ENCODE peak calls at places on chromosomes 3 and 15, in six cellular contexts. T, S, Z, M, W and D are unnamed samples.

GRCh38 chr3:5188419-5189405 is 1.2 kb downstream of the EDEM1 start:
- DNase-seq in T (peak; percentile 79), S (peak; percentile 41), Z (no peak), M (peak; percentile 73), W (no peak), D (peak; percentile 69)

GRCh38 chr3:45367451-45367850 is 20.9 kb upstream of the LARS2 start:
- DNase-seq in T (no peak), S (no peak), Z (no peak), M (no peak), W (peak; percentile 59), D (no peak)

GRCh38 chr15:60809375-60809774 is 330.4 kb upstream of the ICE2 start:
- DNase-seq in T (no peak), S (no peak), Z (no peak), M (no peak), W (no peak), D (no peak)

GRCh38 chr15:63474810-63475316 is 29.5 kb upstream of the USP3 start:
- DNase-seq in T (no peak), S (peak; percentile 46), Z (no peak), M (no peak), W (no peak), D (peak; percentile 98)

GRCh38 chr3:71050133-71050520 is 533.4 kb downstream of the FOXP1 start:
- DNase-seq in T (no peak), S (no peak), Z (no peak), M (no peak), W (peak; percentile 84), D (no peak)

GRCh38 chr3:66577804-66578203 is 77.0 kb upstream of the LRIG1 start:
- DNase-seq in T (no peak), S (no peak), Z (no peak), M (no peak), W (no peak), D (no peak)

GRCh38 chr15:39638041-39638440 is 57.2 kb downstream of the THBS1 start:
- DNase-seq in T (no peak), S (no peak), Z (no peak), M (no peak), W (no peak), D (no peak)

GRCh38 chr3:23739536-23739935 is 66.2 kb upstream of the UBE2E1 start:
- DNase-seq in T (no peak), S (no peak), Z (no peak), M (peak; percentile 39), W (peak; percentile 43), D (no peak)

GRCh38 chr3:194125474-194125873 is 10.5 kb upstream of the HES1 start:
- DNase-seq in T (no peak), S (no peak), Z (no peak), M (no peak), W (no peak), D (no peak)

GRCh38 chr15:87349181-87349580 is 907.4 kb downstream of the NTRK3 start:
- DNase-seq in T (no peak), S (no peak), Z (no peak), M (no peak), W (peak; percentile 53), D (no peak)

GRCh38 chr15:59315914-59316428 is 56.7 kb downstream of the MYO1E start:
- DNase-seq in T (no peak), S (no peak), Z (no peak), M (no peak), W (no peak), D (peak; percentile 40)

GRCh38 chr3:58588030-58588614 is 10.9 kb upstream of the FAM107A start:
- DNase-seq in T (no peak), S (no peak), Z (no peak), M (no peak), W (no peak), D (peak; percentile 5)

GRCh38 chr3:106172780-106173179 is 304.0 kb upstream of the CBLB start:
- DNase-seq in T (no peak), S (no peak), Z (no peak), M (no peak), W (no peak), D (peak; percentile 58)

DNA sequence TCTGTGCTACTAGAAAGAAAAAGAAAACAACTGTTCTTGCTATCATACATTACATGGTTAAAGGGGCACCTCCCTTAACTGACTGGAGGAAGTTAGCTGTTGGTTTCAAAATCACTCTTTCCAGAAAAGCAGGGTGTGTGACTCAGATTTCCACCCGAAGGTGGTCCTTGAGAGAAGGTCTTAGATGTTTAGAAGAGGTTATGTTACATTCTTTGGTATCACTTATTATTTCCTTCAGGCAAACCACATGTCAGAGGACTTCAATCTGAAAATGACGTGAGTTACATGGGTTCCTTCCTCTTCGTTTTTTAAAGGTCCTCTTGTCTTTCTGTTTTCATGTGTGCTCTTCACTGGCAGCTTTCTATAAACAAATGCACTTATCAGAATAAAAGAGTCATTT is 307.9 kb upstream of the CBLB start:
- DNase-seq in T (no peak), S (no peak), Z (no peak), M (peak; percentile 26), W (no peak), D (peak; percentile 93)
- TF ChIP-seq CTCF in T (no peak), S (no peak), Z (no peak), M (no peak), W (no peak), D (no peak)

GRCh38 chr3:128054363-128054762 is 2.1 kb downstream of the SEC61A1 start:
- DNase-seq in T (no peak), S (peak; percentile 40), Z (no peak), M (no peak), W (peak; percentile 45), D (no peak)
- H3K4me3 ChIP-seq in T (peak overlapping the region; percentile 92), S (no peak overlapping the region), Z (no peak overlapping the region), M (peak overlapping the region; percentile 89), W (peak overlapping the region; percentile 77), D (peak overlapping the region; percentile 81)

DNA sequence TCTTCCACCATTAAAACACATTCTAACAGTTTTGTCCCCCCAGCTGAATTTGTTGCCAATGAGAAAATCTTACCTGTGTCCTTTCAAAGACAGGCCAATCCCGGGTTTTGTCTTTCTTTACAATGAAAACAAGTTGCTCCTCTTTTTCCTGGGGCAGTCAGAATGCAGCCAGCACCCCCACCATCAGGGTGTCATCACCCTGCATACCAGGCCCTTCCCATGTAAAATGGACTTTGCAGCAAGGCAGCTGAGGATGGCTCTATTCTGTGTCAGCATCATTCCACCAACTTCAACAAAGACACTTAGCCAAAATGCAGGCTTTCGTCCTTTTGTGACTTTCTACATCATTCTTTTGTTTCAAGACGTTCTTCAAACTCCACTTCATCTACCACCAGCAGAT is 490.9 kb downstream of the OCA2 start:
- DNase-seq in T (no peak), S (no peak), Z (no peak), M (no peak), W (no peak), D (no peak)
- TF ChIP-seq CTCF in T (no peak), S (no peak), Z (no peak), M (no peak), W (no peak), D (no peak)

DNA sequence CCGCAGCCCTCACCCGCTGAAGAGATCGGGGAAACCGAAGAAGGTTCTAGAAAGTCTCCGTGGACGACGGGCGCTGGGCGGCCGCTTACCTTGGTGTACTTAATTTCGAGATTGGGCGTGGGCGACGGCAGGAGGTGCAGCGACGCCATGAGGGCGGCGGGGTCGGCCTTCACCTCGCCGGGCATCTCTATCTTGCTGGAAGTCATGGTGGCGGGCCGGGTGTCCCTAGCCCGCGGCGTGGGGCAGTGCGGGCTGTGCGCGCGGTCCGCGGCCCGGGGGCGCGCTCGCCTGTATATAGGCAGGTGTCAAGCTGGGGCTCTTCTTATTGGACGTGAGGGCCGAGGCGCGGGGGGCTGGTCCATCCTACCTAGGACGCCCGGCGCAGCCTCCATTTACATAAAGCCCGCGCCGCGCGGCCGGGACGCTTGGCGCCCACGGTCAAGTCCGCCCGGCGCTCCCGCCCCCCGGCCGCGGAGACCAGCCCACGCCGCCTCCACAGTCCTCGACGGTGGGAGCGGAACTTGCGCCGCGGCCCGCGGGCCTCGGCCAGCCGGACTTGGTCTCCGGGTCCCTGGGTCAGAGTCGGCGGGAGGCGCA is at the start of gene ALDH1A2:
- DNase-seq in T (peak; percentile 76), S (peak; percentile 28), Z (peak; percentile 89), M (no peak), W (no peak), D (no peak)
- H3K4me3 ChIP-seq in T (peak within 1 kb of the TSS; percentile 53), S (peak within 1 kb of the TSS; percentile 36), Z (peak within 1 kb of the TSS; percentile 33), M (peak within 1 kb of the TSS; percentile 45), W (peak within 1 kb of the TSS; percentile 42), D (no peak within 1 kb of the TSS)

DNA sequence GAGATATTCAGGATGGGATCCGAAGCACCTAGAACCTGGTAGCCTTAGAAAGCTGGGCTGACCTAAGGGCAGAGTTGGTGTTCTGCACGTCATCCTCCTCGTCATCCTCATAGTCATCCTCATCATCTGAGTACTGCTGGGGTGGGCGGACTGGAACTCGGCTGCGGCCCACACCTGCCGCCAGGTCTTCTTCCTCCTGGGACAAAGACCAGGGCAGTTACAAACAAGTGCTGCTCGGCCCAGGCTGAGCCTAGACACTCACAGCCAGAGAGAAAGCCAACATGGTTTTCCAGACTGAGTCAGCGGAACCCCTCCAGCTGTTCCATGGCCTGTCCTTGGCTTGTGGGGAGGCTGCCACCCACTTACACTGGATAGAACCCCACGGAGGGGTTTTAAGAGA is 40.5 kb downstream of the SEMA3G start:
- DNase-seq in T (peak; percentile 42), S (no peak), Z (no peak), M (no peak), W (no peak), D (no peak)
- TF ChIP-seq CTCF in T (no peak), S (no peak), Z (no peak), M (no peak), W (no peak), D (no peak)

GRCh38 chr3:42067324-42067723 is 23.8 kb upstream of the TRAK1 start:
- DNase-seq in T (no peak), S (no peak), Z (no peak), M (no peak), W (peak; percentile 82), D (peak; percentile 92)
- H3K4me3 ChIP-seq in T (no peak overlapping the region), S (no peak overlapping the region), Z (no peak overlapping the region), M (no peak overlapping the region), W (no peak overlapping the region), D (peak overlapping the region; percentile 34)

DNA sequence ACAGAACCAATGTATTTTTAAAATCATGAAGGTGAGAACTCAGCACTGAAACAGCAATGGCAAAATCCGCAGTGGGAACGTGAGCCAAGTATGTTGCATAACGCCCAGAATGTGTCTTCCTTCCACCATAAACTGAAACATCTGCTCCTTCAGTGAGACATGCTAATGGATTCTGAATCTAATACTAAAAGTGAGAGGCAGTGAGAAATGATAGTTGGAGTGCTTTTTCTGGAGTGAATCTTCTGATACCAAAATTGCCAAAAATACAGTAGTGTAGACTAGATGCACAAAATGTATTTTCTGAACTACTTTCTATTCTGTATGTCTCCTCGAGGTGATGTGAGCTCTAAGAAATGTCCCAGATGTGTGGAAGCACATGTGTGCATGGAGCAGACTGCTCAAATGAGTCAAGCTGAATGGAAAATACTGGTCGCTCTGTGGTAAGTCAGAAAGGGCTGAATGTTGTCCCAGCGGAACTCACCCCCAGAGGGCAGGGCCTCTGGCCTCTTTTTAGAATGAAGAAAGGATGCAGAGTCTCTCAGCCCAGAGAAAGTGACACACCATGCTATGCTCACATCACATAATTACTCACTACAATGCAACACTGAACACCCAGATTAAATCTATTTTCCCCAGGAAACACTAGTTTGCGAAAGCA is 73.0 kb downstream of the ATP10A start:
- DNase-seq in T (peak; percentile 23), S (peak; percentile 29), Z (no peak), M (no peak), W (peak; percentile 62), D (peak; percentile 30)
- TF ChIP-seq CTCF in T (no peak), S (no peak), Z (no peak), M (no peak), W (peak; percentile 12), D (no peak)